ENCODE peak calls at places on chromosomes 16 and 17, in seven cellular contexts. Z is breast epithelium; M is NCI-H82; U is NCI-H460; Q is activated CD8-positive, alpha-beta memory T cell treated with anti-CD3 and anti-CD28 coated beads for 48 hours; F is C1 segment of cervical spinal cord; J is NCI-H187. C is an unnamed sample.

GRCh38 chr17:81033535-81034167 is 1.3 kb upstream of the BAIAP2 start:
- DNase-seq in Z (no peak), Q (no peak), U (no peak), F (no peak), J (no peak), M (no peak), C (no peak)

GRCh38 chr17:75795820-75796607 is 11.4 kb downstream of the UNK start:
- DNase-seq in U (no peak), J (no peak), Z (no peak), F (no peak), M (no peak), Q (no peak), C (no peak)

GRCh38 chr17:43365356-43365755 is 33.4 kb upstream of the ARL4D start:
- DNase-seq in M (no peak), Q (no peak), Z (no peak), J (no peak), U (no peak), F (no peak), C (no peak)

GRCh38 chr17:77285594-77286390 is 145.0 kb downstream of the SEC14L1 start:
- DNase-seq in M (no peak), U (peak), Q (no peak), J (no peak), Z (peak), F (no peak), C (no peak)

GRCh38 chr17:74754832-74755231 is 6.4 kb downstream of the NHERF1 start:
- DNase-seq in U (no peak), Z (no peak), M (no peak), F (no peak), Q (no peak), J (peak), C (no peak)

GRCh38 chr16:31129568-31130335 is 5.8 kb downstream of the PRSS8 start:
- DNase-seq in J (no peak), Z (no peak), F (peak), U (no peak), Q (no peak), M (no peak), C (no peak)

GRCh38 chr17:10875984-10876555 is 38.2 kb upstream of the PIRT start:
- DNase-seq in J (no peak), M (peak), Q (no peak), U (peak), Z (no peak), F (peak), C (no peak)

GRCh38 chr16:58419241-58420012 is 27.2 kb downstream of the GINS3 start:
- DNase-seq in F (no peak), Q (no peak), J (no peak), M (no peak), Z (no peak), U (no peak), C (no peak)

GRCh38 chr16:22316411-22316811 is 19.2 kb downstream of the POLR3E start:
- DNase-seq in F (no peak), Z (no peak), U (no peak), M (no peak), J (no peak), Q (no peak), C (no peak)

GRCh38 chr16:24645739-24646645 is 83.5 kb upstream of the TNRC6A start:
- DNase-seq in U (peak), Z (no peak), J (no peak), F (no peak), M (no peak), Q (no peak), C (no peak)

GRCh38 chr17:42240201-42240600 is 36.0 kb downstream of the STAT5B start:
- DNase-seq in J (no peak), U (no peak), M (no peak), Z (no peak), F (no peak), Q (no peak), C (no peak)